ENCODE peak calls at places on chromosomes 3 and 15, in seven cellular contexts. N is SK-N-SH; Q is kidney; J is OCI-LY7; L is uterus; G is fibroblast of lung; X is CD8-positive, alpha-beta T cell. K is an unnamed sample.
A peak's percentile ranks its signal among the peaks of the same experiment; 100 is the strongest.

GRCh38 chr3:69370156-69370944 is 15.5 kb downstream of the FRMD4B start:
- DNase-seq in N (no peak), Q (peak; percentile 80), J (no peak), L (peak; percentile 44), G (no peak), X (no peak), K (no peak)

GRCh38 chr3:147462856-147463255 is 53.7 kb downstream of the ZIC1 start:
- DNase-seq in N (no peak), Q (no peak), J (no peak), L (no peak), G (no peak), X (no peak), K (no peak)

GRCh38 chr3:59017617-59017984 is 32.2 kb downstream of the CFAP20DC start:
- DNase-seq in N (no peak), Q (peak; percentile 35), J (no peak), L (no peak), G (no peak), X (no peak), K (no peak)

GRCh38 chr3:188749010-188749617 is 422.7 kb upstream of the TPRG1 start:
- DNase-seq in N (peak; percentile 5), Q (no peak), J (peak; percentile 62), L (no peak), G (no peak), X (peak; percentile 41), K (peak; percentile 45)

GRCh38 chr3:70811880-70812279 is 499.4 kb upstream of the MDFIC2 start:
- DNase-seq in N (no peak), Q (no peak), J (no peak), L (peak; percentile 29), G (peak; percentile 81), X (no peak), K (no peak)

GRCh38 chr3:83454353-83454752 is 1504.4 kb upstream of the CADM2 start:
- DNase-seq in N (no peak), Q (no peak), J (no peak), L (no peak), G (no peak), X (no peak), K (no peak)

GRCh38 chr15:28109626-28110415 is 10.7 kb upstream of the OCA2 start:
- DNase-seq in N (no peak), Q (no peak), J (no peak), L (no peak), G (no peak), X (no peak), K (no peak)

GRCh38 chr3:13308406-13308805 is 111.7 kb downstream of the NUP210 start:
- DNase-seq in N (peak; percentile 74), Q (peak; percentile 43), J (peak; percentile 56), L (no peak), G (peak; percentile 27), X (no peak), K (no peak)

GRCh38 chr3:57397175-57398026 is 104.9 kb upstream of the ASB14 start:
- DNase-seq in N (peak; percentile 19), Q (no peak), J (peak; percentile 84), L (no peak), G (peak; percentile 38), X (peak; percentile 36), K (peak; percentile 60)

GRCh38 chr3:30199855-30200254 is 406.5 kb upstream of the TGFBR2 start:
- DNase-seq in N (no peak), Q (no peak), J (no peak), L (no peak), G (peak; percentile 70), X (no peak), K (no peak)

GRCh38 chr3:183372911-183373310 is 55.5 kb downstream of the MCF2L2 start:
- DNase-seq in N (no peak), Q (no peak), J (no peak), L (no peak), G (no peak), X (no peak), K (no peak)

GRCh38 chr3:151579571-151580270 is 118.9 kb upstream of the IGSF10 start:
- DNase-seq in N (no peak), Q (no peak), J (no peak), L (peak; percentile 26), G (peak; percentile 75), X (no peak), K (no peak)

GRCh38 chr3:24550588-24550987 is 55.9 kb upstream of the THRB start:
- DNase-seq in N (no peak), Q (no peak), J (no peak), L (no peak), G (peak; percentile 1), X (no peak), K (no peak)

GRCh38 chr15:62257991-62258390 is 92.9 kb upstream of the C2CD4B start:
- DNase-seq in N (no peak), Q (no peak), J (no peak), L (no peak), G (no peak), X (no peak), K (no peak)

DNA sequence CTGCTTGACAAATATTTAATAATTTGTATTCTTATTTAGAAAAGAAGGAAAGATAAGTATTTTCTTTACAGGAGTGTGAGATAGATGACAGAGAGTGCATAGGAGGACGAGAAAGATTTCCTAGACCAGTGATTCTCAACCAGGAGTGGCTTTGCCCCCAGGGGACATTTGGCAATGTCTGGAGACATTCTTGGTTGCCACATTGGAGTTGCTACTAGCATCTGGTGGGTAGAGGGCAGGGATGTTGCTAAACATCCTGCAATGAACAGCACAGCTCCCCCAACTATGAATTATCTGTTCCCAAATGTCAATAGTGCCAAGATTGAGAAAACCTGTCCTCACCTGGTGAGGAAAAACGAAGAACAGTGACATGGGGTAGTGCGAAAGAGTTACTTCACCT is 30.8 kb upstream of the MINAR1 start:
- DNase-seq in N (no peak), Q (no peak), J (no peak), L (no peak), G (no peak), X (no peak), K (no peak)
- H3K4me1 ChIP-seq in N (no peaks in the 10 kb centered on the region), Q (no peaks in the 10 kb centered on the region), J (no peaks in the 10 kb centered on the region), L (no peaks in the 10 kb centered on the region), G (no peaks in the 10 kb centered on the region), X (no peaks in the 10 kb centered on the region), K (no peaks in the 10 kb centered on the region)

DNA sequence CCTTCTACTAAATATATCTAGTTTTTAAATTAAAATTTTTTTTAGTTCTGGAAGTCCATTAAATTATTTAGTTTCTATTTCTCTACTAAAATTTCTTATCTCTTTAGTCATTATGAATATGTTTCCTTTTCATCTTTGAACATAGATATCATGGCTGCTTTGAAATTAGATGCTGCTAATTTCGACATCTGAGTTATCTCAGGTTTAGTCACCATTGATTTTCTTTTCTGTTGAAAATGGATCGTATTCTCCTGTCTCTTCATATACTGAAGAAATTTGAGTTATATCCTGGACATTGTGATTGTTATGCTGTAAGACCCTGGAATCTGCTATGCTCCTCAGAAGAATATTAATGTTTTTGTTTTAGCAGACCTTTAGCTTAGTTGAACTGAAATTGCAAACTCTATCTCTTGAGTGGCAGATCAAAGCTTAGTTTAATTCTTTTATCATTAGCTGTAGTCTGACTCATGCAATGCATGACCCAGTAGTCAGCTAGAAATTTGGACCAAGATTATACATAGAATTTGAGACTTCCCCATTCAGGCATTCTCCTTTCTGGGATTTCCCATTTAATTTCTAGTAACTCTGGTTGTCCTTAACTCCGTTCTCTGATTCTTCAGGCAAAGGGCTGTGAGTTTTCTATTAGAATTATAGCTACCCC is 439.8 kb upstream of the IL12A start:
- DNase-seq in N (no peak), Q (no peak), J (no peak), L (no peak), G (peak; percentile 84), X (no peak), K (no peak)
- H3K4me3 ChIP-seq in N (no peak overlapping the region), Q (no peak overlapping the region), J (no peak overlapping the region), L (no peak overlapping the region), G (no peak overlapping the region), X (no peak overlapping the region), K (no peak overlapping the region)

GRCh38 chr15:72892986-72893385 is 109.4 kb upstream of the ADPGK start:
- DNase-seq in N (no peak), Q (no peak), J (no peak), L (no peak), G (no peak), X (no peak), K (no peak)

GRCh38 chr15:72890043-72890442 is 106.5 kb upstream of the ADPGK start:
- DNase-seq in N (no peak), Q (no peak), J (no peak), L (no peak), G (no peak), X (no peak), K (no peak)

GRCh38 chr15:72889545-72889944 is 106.0 kb upstream of the ADPGK start:
- DNase-seq in N (no peak), Q (no peak), J (no peak), L (no peak), G (no peak), X (no peak), K (no peak)

DNA sequence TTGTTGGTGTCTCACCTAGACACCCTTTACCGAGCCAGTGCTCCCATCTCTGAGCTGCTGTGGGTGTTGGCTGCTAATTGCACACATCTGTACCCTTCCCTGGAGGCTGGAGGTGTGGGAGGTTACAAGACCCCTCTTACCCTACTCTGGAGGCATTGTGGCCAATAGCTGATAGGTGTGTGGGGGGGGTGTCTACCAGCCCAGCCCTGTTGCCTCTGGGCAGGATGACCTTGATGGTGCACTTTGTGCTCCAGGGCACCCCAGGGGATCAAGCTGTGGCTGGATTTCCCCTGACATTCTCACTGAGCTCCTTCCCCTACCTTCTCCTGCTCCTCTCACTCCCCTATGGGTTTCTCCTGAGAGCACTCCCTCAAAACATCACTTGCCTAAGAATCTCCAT is 104.7 kb upstream of the ADPGK start:
- DNase-seq in N (no peak), Q (no peak), J (no peak), L (no peak), G (no peak), X (no peak), K (no peak)
- H3K27ac ChIP-seq in N (no peak overlapping the region), Q (no peak overlapping the region), J (no peak overlapping the region), L (no peak overlapping the region), G (no peak overlapping the region), X (no peak overlapping the region), K (no peak overlapping the region)

GRCh38 chr3:63934041-63934440 is 21.9 kb upstream of the SCAANT1 start:
- DNase-seq in N (no peak), Q (no peak), J (no peak), L (no peak), G (peak; percentile 28), X (no peak), K (no peak)

GRCh38 chr3:63936929-63937328 is 24.7 kb upstream of the SCAANT1 start:
- DNase-seq in N (peak; percentile 15), Q (no peak), J (no peak), L (no peak), G (no peak), X (no peak), K (no peak)

GRCh38 chr3:63932509-63933212 is 20.5 kb upstream of the SCAANT1 start:
- DNase-seq in N (no peak), Q (no peak), J (no peak), L (no peak), G (no peak), X (no peak), K (no peak)

GRCh38 chr3:63933459-63933858 is 21.3 kb upstream of the SCAANT1 start:
- DNase-seq in N (no peak), Q (no peak), J (peak; percentile 62), L (no peak), G (no peak), X (no peak), K (no peak)

DNA sequence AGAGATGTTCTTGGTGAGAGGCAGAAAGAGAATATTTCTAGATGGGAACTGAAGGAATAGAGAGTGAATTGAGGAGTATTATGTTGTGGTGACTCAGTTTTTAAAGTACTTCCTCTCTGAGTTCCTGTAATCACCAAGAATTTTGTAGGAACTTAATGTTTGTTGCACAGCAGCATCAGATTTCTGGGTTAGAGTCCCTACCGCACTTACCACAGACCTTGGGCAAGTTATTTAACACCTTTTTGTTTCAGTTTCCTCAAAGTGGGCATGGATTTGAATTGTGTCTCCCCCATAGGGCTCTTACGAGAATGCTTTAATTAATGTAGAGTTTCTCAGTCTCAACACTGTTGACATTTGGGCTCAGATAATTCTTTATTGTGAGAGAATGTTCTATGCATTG is 22.3 kb upstream of the SCAANT1 start:
- DNase-seq in N (no peak), Q (no peak), J (no peak), L (no peak), G (no peak), X (no peak), K (peak; percentile 25)
- H3K4me1 ChIP-seq in N (no peaks in the 10 kb centered on the region), Q (peaks cover 19% of the 10 kb centered on the region), J (peaks cover 60% of the 10 kb centered on the region), L (no peaks in the 10 kb centered on the region), G (no peaks in the 10 kb centered on the region), X (peaks cover 31% of the 10 kb centered on the region), K (peaks cover 36% of the 10 kb centered on the region)